ENCODE peak calls at places on chromosomes 7 and 10, in four cellular contexts. M, B, Q and N are unnamed samples.
A peak's percentile ranks its signal among the peaks of the same experiment; 100 is the strongest.

GRCh38 chr10:73827346-73828089 is 16.1 kb upstream of the NDST2 start:
- DNase-seq in M (no peak), B (no peak), Q (no peak), N (no peak)

GRCh38 chr7:130875265-130875741 is 141.3 kb upstream of the KLF14 start:
- DNase-seq in M (peak; percentile 88), B (peak; percentile 54), Q (peak; percentile 92), N (peak; percentile 78)

GRCh38 chr7:106615808-106616691 is 44.9 kb downstream of the CCDC71L start:
- DNase-seq in M (no peak), B (no peak), Q (no peak), N (no peak)

GRCh38 chr7:30950197-30950596 is 13.6 kb upstream of the GHRHR start:
- DNase-seq in M (no peak), B (no peak), Q (no peak), N (no peak)

GRCh38 chr10:16566202-16566805 is 44.6 kb upstream of the C1QL3 start:
- DNase-seq in M (no peak), B (no peak), Q (no peak), N (no peak)

GRCh38 chr7:44050915-44051560 is 6.5 kb downstream of the DBNL start:
- DNase-seq in M (no peak), B (no peak), Q (no peak), N (no peak)

GRCh38 chr10:97800474-97800873 is 28.7 kb upstream of the SFRP5 start:
- DNase-seq in M (no peak), B (no peak), Q (no peak), N (no peak)

GRCh38 chr10:30529373-30529998 is 95.5 kb downstream of the MAP3K8 start:
- DNase-seq in M (peak; percentile 12), B (no peak), Q (no peak), N (no peak)

GRCh38 chr7:83934118-83934734 is 260.4 kb downstream of the SEMA3A start:
- DNase-seq in M (no peak), B (no peak), Q (no peak), N (no peak)

GRCh38 chr7:82359426-82359825 is 84.2 kb downstream of the CACNA2D1 start:
- DNase-seq in M (no peak), B (no peak), Q (no peak), N (peak; percentile 17)

GRCh38 chr7:151404216-151405011 is 5.4 kb downstream of the WDR86 start:
- DNase-seq in M (no peak), B (no peak), Q (peak; percentile 87), N (peak; percentile 55)

GRCh38 chr10:26528715-26529393 is 90.7 kb downstream of the APBB1IP start:
- DNase-seq in M (no peak), B (no peak), Q (no peak), N (no peak)

GRCh38 chr10:3770611-3771110 is 14.3 kb downstream of the KLF6 start:
- DNase-seq in M (no peak), B (no peak), Q (no peak), N (no peak)

GRCh38 chr10:122526892-122527291 is 33.7 kb upstream of the DMBT1 start:
- DNase-seq in M (no peak), B (no peak), Q (no peak), N (no peak)

GRCh38 chr10:122525788-122526187 is 34.8 kb upstream of the DMBT1 start:
- DNase-seq in M (no peak), B (peak; percentile 30), Q (no peak), N (peak; percentile 17)

GRCh38 chr10:122521011-122521410 is 39.5 kb upstream of the DMBT1 start:
- DNase-seq in M (no peak), B (no peak), Q (no peak), N (no peak)

GRCh38 chr10:122519873-122520272 is 40.7 kb upstream of the DMBT1 start:
- DNase-seq in M (no peak), B (no peak), Q (no peak), N (no peak)

GRCh38 chr10:122524811-122525210 is 35.7 kb upstream of the DMBT1 start:
- DNase-seq in M (no peak), B (no peak), Q (no peak), N (no peak)
- TF ChIP-seq HMGXB4 in M (no peak), B (no peak), Q (no peak), N (no peak)

GRCh38 chr7:92404170-92404614 is 43.1 kb upstream of the GATAD1 start:
- DNase-seq in M (no peak), B (no peak), Q (no peak), N (no peak)
- TF ChIP-seq HMGXB4 in M (no peak), B (no peak), Q (no peak), N (no peak)

DNA sequence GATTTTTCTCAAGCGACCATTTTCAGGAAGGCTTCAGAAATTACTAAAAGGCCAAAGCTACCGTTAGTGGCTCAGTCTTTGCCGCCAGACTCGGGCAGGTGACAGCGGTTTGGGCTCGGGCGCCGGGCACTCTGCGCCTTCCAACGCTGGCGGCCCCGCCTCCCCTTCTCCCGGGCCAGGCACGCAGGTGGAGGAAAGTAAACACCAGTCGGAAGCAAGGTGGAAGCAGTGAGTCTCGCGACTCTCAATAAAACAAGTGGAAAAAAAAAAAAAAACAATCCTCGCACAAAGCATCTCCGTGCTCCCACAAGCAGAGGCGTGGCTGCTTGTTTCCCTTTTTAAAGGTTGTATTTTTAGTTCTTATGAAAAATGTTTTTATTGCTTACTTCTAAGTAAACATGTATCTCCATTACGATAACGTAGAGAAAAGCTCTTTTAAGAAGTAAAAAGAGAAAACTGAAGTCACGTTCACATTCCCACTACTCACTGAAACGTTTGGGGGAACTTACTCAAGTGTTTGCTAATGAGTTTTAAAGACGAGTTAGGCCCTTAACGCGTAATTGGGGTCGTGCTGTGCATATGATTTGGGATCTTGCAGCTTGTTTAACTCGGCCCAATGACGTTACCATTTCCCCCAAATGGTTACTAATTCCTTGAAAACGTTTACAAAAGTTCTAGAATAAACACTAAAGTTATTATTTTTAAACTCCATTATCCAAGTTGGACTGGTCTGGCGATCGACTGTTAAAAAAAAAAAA is 904 bp downstream of the CDCA7L start:
- DNase-seq in M (peak; percentile 79), B (no peak), Q (no peak), N (peak; percentile 12)
- TF ChIP-seq HMGXB4 in M (no peak), B (no peak), Q (no peak), N (no peak)

GRCh38 chr7:117322741-117323584 is at the start of gene WNT2:
- DNase-seq in M (peak; percentile 21), B (no peak), Q (no peak), N (no peak)

GRCh38 chr7:117319211-117319610 is 3.6 kb downstream of the WNT2 start:
- DNase-seq in M (no peak), B (no peak), Q (no peak), N (no peak)

GRCh38 chr7:117323877-117324699 is 1.2 kb upstream of the WNT2 start:
- DNase-seq in M (peak; percentile 38), B (no peak), Q (no peak), N (no peak)

GRCh38 chr7:117323585-117323876 is 673 bp upstream of the WNT2 start:
- DNase-seq in M (peak; percentile 18), B (no peak), Q (no peak), N (no peak)

GRCh38 chr7:117320523-117320922 is 2.3 kb downstream of the WNT2 start:
- DNase-seq in M (no peak), B (no peak), Q (no peak), N (no peak)
- TF ChIP-seq HMGXB4 in M (no peak), B (no peak), Q (no peak), N (no peak)

GRCh38 chr10:122124808-122125207 is 135.8 kb downstream of the TACC2 start:
- DNase-seq in M (no peak), B (no peak), Q (no peak), N (no peak)

GRCh38 chr10:122123186-122123585 is 134.2 kb downstream of the TACC2 start:
- DNase-seq in M (no peak), B (no peak), Q (no peak), N (no peak)

GRCh38 chr10:122124342-122124741 is 135.4 kb downstream of the TACC2 start:
- DNase-seq in M (no peak), B (no peak), Q (no peak), N (no peak)

GRCh38 chr10:122121059-122121458 is 132.1 kb downstream of the TACC2 start:
- DNase-seq in M (no peak), B (no peak), Q (no peak), N (no peak)

DNA sequence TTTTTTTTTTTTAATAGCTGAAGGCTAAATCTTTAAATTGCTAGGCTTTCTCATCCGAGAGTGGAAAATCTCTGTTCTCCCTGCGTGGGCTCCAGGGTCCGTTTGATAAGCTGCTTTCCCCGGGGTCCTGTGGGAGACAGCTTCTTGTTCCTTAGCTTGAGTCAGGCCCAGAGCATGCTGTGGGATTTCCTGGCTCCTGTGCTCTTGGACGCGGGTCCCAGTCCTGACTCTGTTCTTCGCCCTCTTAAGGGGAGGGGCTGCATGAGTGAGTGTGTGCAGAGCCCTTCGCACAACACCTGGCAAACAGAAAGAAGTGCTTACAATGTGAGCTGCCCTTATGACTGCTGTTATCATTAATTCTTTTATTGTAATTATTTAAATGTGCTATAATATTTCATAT is 133.5 kb downstream of the TACC2 start:
- DNase-seq in M (no peak), B (no peak), Q (no peak), N (no peak)
- TF ChIP-seq HMGXB4 in M (no peak), B (no peak), Q (no peak), N (no peak)

GRCh38 chr10:109633846-109634245 is 289.5 kb downstream of the XPNPEP1 start:
- DNase-seq in M (no peak), B (no peak), Q (no peak), N (no peak)
- TF ChIP-seq HMGXB4 in M (no peak), B (no peak), Q (no peak), N (no peak)

DNA sequence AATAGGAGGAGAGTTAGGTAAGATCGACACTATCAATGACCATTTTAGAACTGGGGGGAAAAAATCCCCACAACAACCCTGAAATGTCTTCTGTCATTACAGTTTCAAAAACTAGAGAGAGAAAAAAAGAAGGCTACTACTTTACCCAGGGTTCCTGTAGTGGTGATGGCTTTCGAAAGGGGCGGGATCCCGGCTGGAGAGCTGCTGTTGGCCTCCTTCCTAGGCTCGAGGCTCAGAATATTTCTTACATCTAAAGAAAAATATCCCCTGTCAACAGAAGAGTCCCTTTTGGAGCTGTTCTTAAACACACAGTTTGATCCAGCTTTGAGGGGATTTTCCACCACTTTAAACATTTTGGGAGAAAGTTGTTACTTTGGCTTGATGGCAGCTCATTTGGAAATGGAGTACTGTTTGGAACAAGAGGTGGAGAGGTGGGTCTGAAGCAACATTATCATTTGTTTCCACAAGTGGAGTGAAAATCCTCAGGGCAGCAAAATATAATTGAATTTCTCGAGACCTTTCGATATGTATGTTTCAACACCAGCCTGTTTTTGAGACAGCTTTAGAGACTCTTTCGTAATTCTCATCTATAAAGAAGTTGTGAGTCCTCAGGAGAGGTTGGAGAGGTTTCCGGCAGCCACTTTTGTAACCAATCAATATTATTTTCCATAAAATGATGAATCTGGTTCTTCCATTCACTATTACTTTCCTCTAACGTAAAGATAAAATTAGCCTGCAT is 5.1 kb downstream of the HOXA13 start:
- DNase-seq in M (no peak), B (no peak), Q (no peak), N (no peak)
- TF ChIP-seq HMGXB4 in M (no peak), B (no peak), Q (no peak), N (no peak)

GRCh38 chr10:95818663-95819062 is 62.7 kb downstream of the ENTPD1 start:
- DNase-seq in M (no peak), B (peak; percentile 79), Q (no peak), N (no peak)
- TF ChIP-seq HMGXB4 in M (no peak), B (no peak), Q (no peak), N (no peak)